ENCODE peak calls at places on chromosome 1, in seven cellular contexts. One of them, this sample, is unnamed.

GRCh38 chr1:200030791-200031190 is 3.3 kb downstream of the NR5A2 start:
- DNase-seq in psoas muscle: no peak
- DNase-seq in PC-9: no peak
- DNase-seq in ovary: no peak
- DNase-seq in fibroblast of lung: no peak
- DNase-seq in BJ: no peak
- DNase-seq in uterus: no peak
- DNase-seq in this sample: no peak

GRCh38 chr1:78038491-78038939 is 7.3 kb upstream of the GIPC2 start:
- DNase-seq in PC-9: no peak
- DNase-seq in fibroblast of lung: peak; percentile 29
- DNase-seq in ovary: no peak
- DNase-seq in psoas muscle: no peak
- DNase-seq in uterus: no peak
- DNase-seq in BJ: no peak
- DNase-seq in this sample: peak; percentile 74

GRCh38 chr1:56146449-56146848 is 432.9 kb downstream of the PLPP3 start:
- DNase-seq in fibroblast of lung: peak; percentile 36
- DNase-seq in PC-9: no peak
- DNase-seq in ovary: no peak
- DNase-seq in psoas muscle: no peak
- DNase-seq in uterus: no peak
- DNase-seq in BJ: peak; percentile 31
- DNase-seq in this sample: peak; percentile 22

GRCh38 chr1:51518033-51518729 is 885 bp downstream of the EPS15 start:
- DNase-seq in fibroblast of lung: peak; percentile 31
- DNase-seq in PC-9: peak; percentile 75
- DNase-seq in uterus: peak; percentile 32
- DNase-seq in BJ: no peak
- DNase-seq in ovary: peak; percentile 37
- DNase-seq in psoas muscle: peak; percentile 68
- DNase-seq in this sample: peak; percentile 89

GRCh38 chr1:172342584-172343245 is 77.8 kb upstream of the C1orf105 start:
- DNase-seq in fibroblast of lung: peak; percentile 33
- DNase-seq in psoas muscle: no peak
- DNase-seq in uterus: no peak
- DNase-seq in BJ: no peak
- DNase-seq in PC-9: no peak
- DNase-seq in ovary: no peak
- DNase-seq in this sample: no peak

GRCh38 chr1:192802406-192802805 is 6.4 kb upstream of the RGS2 start:
- DNase-seq in uterus: no peak
- DNase-seq in ovary: no peak
- DNase-seq in BJ: no peak
- DNase-seq in fibroblast of lung: no peak
- DNase-seq in PC-9: no peak
- DNase-seq in psoas muscle: no peak
- DNase-seq in this sample: no peak

GRCh38 chr1:6028042-6028895 is 17.4 kb upstream of the KCNAB2 start:
- DNase-seq in PC-9: no peak
- DNase-seq in ovary: no peak
- DNase-seq in BJ: no peak
- DNase-seq in psoas muscle: no peak
- DNase-seq in fibroblast of lung: no peak
- DNase-seq in uterus: no peak
- DNase-seq in this sample: no peak

GRCh38 chr1:53187371-53187770 is 9.3 kb upstream of the CPT2 start:
- DNase-seq in uterus: no peak
- DNase-seq in fibroblast of lung: no peak
- DNase-seq in ovary: no peak
- DNase-seq in BJ: no peak
- DNase-seq in psoas muscle: no peak
- DNase-seq in PC-9: no peak
- DNase-seq in this sample: no peak

GRCh38 chr1:9910425-9911178 is 533 bp upstream of the CTNNBIP1 start:
- DNase-seq in PC-9: peak; percentile 89
- DNase-seq in uterus: peak; percentile 100
- DNase-seq in ovary: peak; percentile 100
- DNase-seq in psoas muscle: peak; percentile 100
- DNase-seq in fibroblast of lung: peak; percentile 98
- DNase-seq in BJ: peak; percentile 89
- DNase-seq in this sample: peak; percentile 96

GRCh38 chr1:85198864-85199263 is 2.0 kb downstream of the SYDE2 start:
- DNase-seq in psoas muscle: no peak
- DNase-seq in BJ: no peak
- DNase-seq in ovary: no peak
- DNase-seq in fibroblast of lung: no peak
- DNase-seq in uterus: no peak
- DNase-seq in PC-9: no peak
- DNase-seq in this sample: no peak
- H3K4me3 ChIP-seq in psoas muscle: peak overlapping the region; percentile 96
- H3K4me3 ChIP-seq in BJ: peak overlapping the region; percentile 64
- H3K4me3 ChIP-seq in ovary: peak overlapping the region; percentile 98
- H3K4me3 ChIP-seq in fibroblast of lung: peak overlapping the region; percentile 67
- H3K4me3 ChIP-seq in uterus: peak overlapping the region; percentile 92
- H3K4me3 ChIP-seq in PC-9: peak overlapping the region; percentile 94
- H3K4me3 ChIP-seq in this sample: no peak overlapping the region

DNA sequence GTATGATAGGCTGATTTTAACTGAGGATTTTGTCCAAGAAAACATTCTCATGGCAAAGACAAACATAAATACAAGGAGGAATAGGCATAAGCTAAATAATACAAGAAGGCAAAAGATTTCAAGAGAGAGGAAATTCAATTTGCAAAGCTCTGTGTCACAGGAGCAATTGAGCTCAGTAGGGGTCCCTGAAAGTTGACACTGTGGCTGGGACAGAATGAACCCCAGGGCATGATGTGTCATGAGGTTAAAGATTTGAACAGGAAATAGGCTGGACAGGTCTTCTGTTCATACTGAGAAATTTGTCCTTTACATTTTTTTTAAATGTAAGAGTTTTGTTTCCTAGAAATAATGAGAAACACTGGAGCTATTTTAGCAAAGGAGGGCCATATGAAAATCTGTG is 555.4 kb upstream of the NEGR1 start:
- DNase-seq in fibroblast of lung: no peak
- DNase-seq in psoas muscle: no peak
- DNase-seq in ovary: no peak
- DNase-seq in uterus: no peak
- DNase-seq in PC-9: peak; percentile 42
- DNase-seq in BJ: no peak
- DNase-seq in this sample: no peak
- TF ChIP-seq CTCF in fibroblast of lung: no peak
- TF ChIP-seq CTCF in psoas muscle: no peak
- TF ChIP-seq CTCF in ovary: no peak
- TF ChIP-seq CTCF in uterus: no peak
- TF ChIP-seq CTCF in PC-9: no peak
- TF ChIP-seq CTCF in BJ: no peak
- TF ChIP-seq CTCF in this sample: no peak

GRCh38 chr1:116506132-116507004 is 64.5 kb downstream of the CD58 start:
- DNase-seq in fibroblast of lung: peak; percentile 54
- DNase-seq in BJ: no peak
- DNase-seq in uterus: no peak
- DNase-seq in ovary: no peak
- DNase-seq in psoas muscle: no peak
- DNase-seq in PC-9: no peak
- DNase-seq in this sample: no peak

GRCh38 chr1:116510361-116510760 is 60.5 kb downstream of the CD58 start:
- DNase-seq in uterus: no peak
- DNase-seq in fibroblast of lung: peak; percentile 38
- DNase-seq in psoas muscle: no peak
- DNase-seq in PC-9: peak; percentile 39
- DNase-seq in ovary: no peak
- DNase-seq in BJ: no peak
- DNase-seq in this sample: no peak

GRCh38 chr1:116511459-116512019 is 59.3 kb downstream of the CD58 start:
- DNase-seq in psoas muscle: no peak
- DNase-seq in BJ: no peak
- DNase-seq in ovary: no peak
- DNase-seq in PC-9: no peak
- DNase-seq in uterus: no peak
- DNase-seq in fibroblast of lung: no peak
- DNase-seq in this sample: no peak

GRCh38 chr1:116508984-116509980 is 61.5 kb downstream of the CD58 start:
- DNase-seq in fibroblast of lung: peak; percentile 93
- DNase-seq in PC-9: peak; percentile 90
- DNase-seq in uterus: no peak
- DNase-seq in ovary: no peak
- DNase-seq in BJ: peak; percentile 68
- DNase-seq in psoas muscle: no peak
- DNase-seq in this sample: no peak

DNA sequence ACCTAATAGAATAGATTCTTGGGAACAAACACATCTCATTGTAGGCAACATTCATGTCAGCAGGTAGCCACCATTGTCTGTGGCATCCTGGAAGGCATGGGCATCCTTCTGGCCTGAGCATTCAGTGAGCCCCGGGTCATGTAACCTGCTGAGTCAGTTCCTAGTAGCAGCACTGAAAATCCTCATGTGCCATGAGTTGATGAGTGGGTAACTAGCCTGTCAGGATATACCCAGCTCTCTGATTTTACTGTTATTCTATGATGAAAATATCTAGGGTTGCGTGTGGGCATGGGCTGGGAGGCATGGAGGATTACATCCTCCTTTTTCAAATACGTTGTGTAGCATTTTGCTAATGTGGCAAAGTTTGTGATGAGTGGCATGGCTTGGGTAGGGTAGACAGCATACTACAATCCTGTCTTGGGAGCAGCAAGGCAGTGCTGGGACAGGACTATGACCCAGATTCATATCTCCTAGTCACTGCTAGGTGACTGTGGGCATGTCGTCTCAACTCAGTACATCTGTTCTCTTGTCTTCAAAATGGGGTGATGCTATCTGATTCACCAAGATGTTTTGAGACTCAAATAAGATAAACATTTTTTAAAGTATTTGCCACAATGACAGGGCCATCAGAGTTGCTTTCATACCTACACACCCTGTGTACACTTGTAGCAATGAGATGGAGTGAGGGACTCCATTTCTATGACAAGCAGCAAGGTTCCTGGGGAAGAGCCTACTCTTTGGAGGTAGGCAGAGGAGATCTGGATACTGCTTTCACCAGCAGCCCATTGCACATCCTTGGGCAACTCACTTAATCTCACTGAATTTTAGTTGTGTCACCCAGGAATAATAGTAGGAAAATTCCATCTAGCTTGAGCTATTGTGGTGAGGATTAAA is 62.5 kb downstream of the CD58 start:
- DNase-seq in PC-9: peak; percentile 100
- DNase-seq in BJ: no peak
- DNase-seq in uterus: no peak
- DNase-seq in fibroblast of lung: no peak
- DNase-seq in ovary: no peak
- DNase-seq in psoas muscle: no peak
- DNase-seq in this sample: no peak
- H3K4me3 ChIP-seq in PC-9: peak overlapping the region; percentile 4
- H3K4me3 ChIP-seq in BJ: no peak overlapping the region
- H3K4me3 ChIP-seq in uterus: no peak overlapping the region
- H3K4me3 ChIP-seq in fibroblast of lung: no peak overlapping the region
- H3K4me3 ChIP-seq in ovary: no peak overlapping the region
- H3K4me3 ChIP-seq in psoas muscle: no peak overlapping the region
- H3K4me3 ChIP-seq in this sample: no peak overlapping the region

GRCh38 chr1:156123356-156124196 is 9.1 kb downstream of the LMNA start:
- DNase-seq in ovary: peak; percentile 95
- DNase-seq in PC-9: peak; percentile 94
- DNase-seq in psoas muscle: peak; percentile 98
- DNase-seq in uterus: peak; percentile 97
- DNase-seq in fibroblast of lung: peak; percentile 97
- DNase-seq in BJ: peak; percentile 93
- DNase-seq in this sample: peak; percentile 84
- TF ChIP-seq CTCF in ovary: peak; percentile 13
- TF ChIP-seq CTCF in PC-9: peak; percentile 42
- TF ChIP-seq CTCF in psoas muscle: peak; percentile 44
- TF ChIP-seq CTCF in uterus: peak; percentile 22
- TF ChIP-seq CTCF in fibroblast of lung: peak; percentile 35
- TF ChIP-seq CTCF in BJ: peak; percentile 60
- TF ChIP-seq CTCF in this sample: no peak

GRCh38 chr1:167330601-167331293 is 110.1 kb downstream of the POU2F1 start:
- DNase-seq in uterus: no peak
- DNase-seq in fibroblast of lung: no peak
- DNase-seq in BJ: no peak
- DNase-seq in ovary: no peak
- DNase-seq in psoas muscle: no peak
- DNase-seq in PC-9: no peak
- DNase-seq in this sample: no peak
- H3K4me3 ChIP-seq in uterus: no peak overlapping the region
- H3K4me3 ChIP-seq in fibroblast of lung: no peak overlapping the region
- H3K4me3 ChIP-seq in BJ: no peak overlapping the region
- H3K4me3 ChIP-seq in ovary: no peak overlapping the region
- H3K4me3 ChIP-seq in psoas muscle: no peak overlapping the region
- H3K4me3 ChIP-seq in PC-9: no peak overlapping the region
- H3K4me3 ChIP-seq in this sample: no peak overlapping the region

DNA sequence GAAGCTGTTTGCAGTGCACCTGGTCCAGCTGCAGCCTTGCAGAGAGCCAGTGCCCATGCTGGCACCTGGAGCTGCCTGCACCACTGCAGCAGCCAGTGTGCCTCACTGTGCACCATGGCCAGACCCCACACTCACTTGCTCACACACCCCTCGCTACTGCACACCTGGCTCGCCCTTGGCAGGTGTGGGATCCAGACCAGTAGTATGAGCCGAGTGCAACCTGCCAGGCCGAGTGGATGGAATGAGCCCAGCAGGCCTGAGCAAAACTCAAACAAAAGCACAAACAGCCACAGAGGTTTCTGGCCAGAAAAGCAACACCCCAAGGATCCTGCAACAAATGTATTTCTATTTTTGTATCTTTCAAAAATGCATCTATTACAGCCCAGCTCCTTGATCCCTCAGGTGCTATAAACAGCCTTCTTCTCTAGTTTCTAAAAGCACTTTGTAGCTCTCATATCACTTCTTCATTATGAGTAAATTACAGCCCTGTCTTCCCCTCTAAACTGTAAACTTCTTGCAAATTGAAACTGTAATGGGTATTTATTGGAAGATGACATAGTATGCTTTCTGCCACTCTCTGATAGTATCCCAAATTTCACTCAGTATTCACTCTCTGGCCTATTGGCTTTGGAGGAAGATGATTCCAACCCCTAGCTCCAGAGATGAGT is 72.2 kb upstream of the LPGAT1 start:
- DNase-seq in uterus: no peak
- DNase-seq in PC-9: no peak
- DNase-seq in ovary: no peak
- DNase-seq in psoas muscle: no peak
- DNase-seq in BJ: no peak
- DNase-seq in fibroblast of lung: no peak
- DNase-seq in this sample: no peak
- TF ChIP-seq CTCF in uterus: no peak
- TF ChIP-seq CTCF in PC-9: no peak
- TF ChIP-seq CTCF in ovary: no peak
- TF ChIP-seq CTCF in psoas muscle: no peak
- TF ChIP-seq CTCF in BJ: no peak
- TF ChIP-seq CTCF in fibroblast of lung: no peak
- TF ChIP-seq CTCF in this sample: no peak